ENCODE peak calls at places on chromosome 9, in nine cellular contexts. One of them, this sample, is unnamed.

GRCh38 chr9:85182381-85182780 is 512.9 kb downstream of the NTRK2 start:
- DNase-seq in AG04450: no peak
- DNase-seq in HAP-1: no peak
- DNase-seq in neural progenitor cell: no peak
- DNase-seq in hepatocyte: no peak
- DNase-seq in effector memory CD4-positive, alpha-beta T cell: no peak
- DNase-seq in cardiac muscle cell: no peak
- DNase-seq in gastrocnemius medialis: no peak
- DNase-seq in mucosa of descending colon: no peak
- DNase-seq in this sample: no peak

GRCh38 chr9:99368341-99369326 is 146.6 kb downstream of the SEC61B start:
- DNase-seq in AG04450: no peak
- DNase-seq in HAP-1: no peak
- DNase-seq in neural progenitor cell: peak; percentile 53
- DNase-seq in hepatocyte: no peak
- DNase-seq in effector memory CD4-positive, alpha-beta T cell: no peak
- DNase-seq in cardiac muscle cell: peak; percentile 79
- DNase-seq in gastrocnemius medialis: peak; percentile 93
- DNase-seq in mucosa of descending colon: no peak
- DNase-seq in this sample: no peak

GRCh38 chr9:27818348-27818747 is 245.1 kb upstream of the C9orf72 start:
- DNase-seq in AG04450: no peak
- DNase-seq in HAP-1: no peak
- DNase-seq in neural progenitor cell: no peak
- DNase-seq in hepatocyte: no peak
- DNase-seq in effector memory CD4-positive, alpha-beta T cell: no peak
- DNase-seq in cardiac muscle cell: no peak
- DNase-seq in gastrocnemius medialis: no peak
- DNase-seq in mucosa of descending colon: no peak
- DNase-seq in this sample: no peak

GRCh38 chr9:130236436-130236985 is 29.0 kb upstream of the HMCN2 start:
- DNase-seq in AG04450: no peak
- DNase-seq in HAP-1: no peak
- DNase-seq in neural progenitor cell: no peak
- DNase-seq in hepatocyte: no peak
- DNase-seq in effector memory CD4-positive, alpha-beta T cell: no peak
- DNase-seq in cardiac muscle cell: no peak
- DNase-seq in gastrocnemius medialis: no peak
- DNase-seq in mucosa of descending colon: no peak
- DNase-seq in this sample: no peak

GRCh38 chr9:99167120-99167519 is 54.6 kb downstream of the ALG2 start:
- DNase-seq in AG04450: no peak
- DNase-seq in HAP-1: no peak
- DNase-seq in neural progenitor cell: no peak
- DNase-seq in hepatocyte: no peak
- DNase-seq in effector memory CD4-positive, alpha-beta T cell: no peak
- DNase-seq in cardiac muscle cell: no peak
- DNase-seq in gastrocnemius medialis: no peak
- DNase-seq in mucosa of descending colon: no peak
- DNase-seq in this sample: no peak

GRCh38 chr9:5518061-5518936 is 8.0 kb downstream of the PDCD1LG2 start:
- DNase-seq in AG04450: no peak
- DNase-seq in HAP-1: no peak
- DNase-seq in neural progenitor cell: no peak
- DNase-seq in hepatocyte: no peak
- DNase-seq in effector memory CD4-positive, alpha-beta T cell: no peak
- DNase-seq in cardiac muscle cell: no peak
- DNase-seq in gastrocnemius medialis: peak; percentile 89
- DNase-seq in mucosa of descending colon: no peak
- DNase-seq in this sample: no peak

GRCh38 chr9:121700831-121701419 is 49.5 kb downstream of the DAB2IP start:
- DNase-seq in AG04450: no peak
- DNase-seq in HAP-1: no peak
- DNase-seq in neural progenitor cell: no peak
- DNase-seq in hepatocyte: no peak
- DNase-seq in effector memory CD4-positive, alpha-beta T cell: no peak
- DNase-seq in cardiac muscle cell: no peak
- DNase-seq in gastrocnemius medialis: no peak
- DNase-seq in mucosa of descending colon: no peak
- DNase-seq in this sample: no peak

GRCh38 chr9:18746631-18747030 is 272.7 kb downstream of the ADAMTSL1 start:
- DNase-seq in AG04450: no peak
- DNase-seq in HAP-1: no peak
- DNase-seq in neural progenitor cell: peak; percentile 25
- DNase-seq in hepatocyte: no peak
- DNase-seq in effector memory CD4-positive, alpha-beta T cell: no peak
- DNase-seq in cardiac muscle cell: no peak
- DNase-seq in gastrocnemius medialis: no peak
- DNase-seq in mucosa of descending colon: no peak
- DNase-seq in this sample: no peak

GRCh38 chr9:33946779-33947535 is 101.7 kb downstream of the UBAP2 start:
- DNase-seq in AG04450: peak; percentile 91
- DNase-seq in HAP-1: no peak
- DNase-seq in neural progenitor cell: no peak
- DNase-seq in hepatocyte: no peak
- DNase-seq in effector memory CD4-positive, alpha-beta T cell: no peak
- DNase-seq in cardiac muscle cell: no peak
- DNase-seq in gastrocnemius medialis: no peak
- DNase-seq in mucosa of descending colon: no peak
- DNase-seq in this sample: no peak

GRCh38 chr9:134372621-134373267 is 46.5 kb downstream of the RXRA start:
- DNase-seq in AG04450: no peak
- DNase-seq in HAP-1: no peak
- DNase-seq in neural progenitor cell: no peak
- DNase-seq in hepatocyte: no peak
- DNase-seq in effector memory CD4-positive, alpha-beta T cell: no peak
- DNase-seq in cardiac muscle cell: no peak
- DNase-seq in gastrocnemius medialis: no peak
- DNase-seq in mucosa of descending colon: no peak
- DNase-seq in this sample: no peak

GRCh38 chr9:88593537-88594185 is 58.7 kb downstream of the NXNL2 start:
- DNase-seq in AG04450: no peak
- DNase-seq in HAP-1: peak; percentile 24
- DNase-seq in neural progenitor cell: peak; percentile 52
- DNase-seq in hepatocyte: peak; percentile 79
- DNase-seq in effector memory CD4-positive, alpha-beta T cell: no peak
- DNase-seq in cardiac muscle cell: peak; percentile 61
- DNase-seq in gastrocnemius medialis: no peak
- DNase-seq in mucosa of descending colon: no peak
- DNase-seq in this sample: peak; percentile 3

GRCh38 chr9:99980578-99980977 is 74.1 kb downstream of the STX17 start:
- DNase-seq in AG04450: no peak
- DNase-seq in HAP-1: no peak
- DNase-seq in neural progenitor cell: no peak
- DNase-seq in hepatocyte: no peak
- DNase-seq in effector memory CD4-positive, alpha-beta T cell: no peak
- DNase-seq in cardiac muscle cell: no peak
- DNase-seq in gastrocnemius medialis: no peak
- DNase-seq in mucosa of descending colon: no peak
- DNase-seq in this sample: no peak

GRCh38 chr9:16521868-16522381 is 348.5 kb downstream of the BNC2 start:
- DNase-seq in AG04450: no peak
- DNase-seq in HAP-1: no peak
- DNase-seq in neural progenitor cell: no peak
- DNase-seq in hepatocyte: peak; percentile 10
- DNase-seq in effector memory CD4-positive, alpha-beta T cell: no peak
- DNase-seq in cardiac muscle cell: no peak
- DNase-seq in gastrocnemius medialis: no peak
- DNase-seq in mucosa of descending colon: no peak
- DNase-seq in this sample: no peak

GRCh38 chr9:131839281-131840084 is 99.6 kb upstream of the RAPGEF1 start:
- DNase-seq in AG04450: no peak
- DNase-seq in HAP-1: no peak
- DNase-seq in neural progenitor cell: no peak
- DNase-seq in hepatocyte: no peak
- DNase-seq in effector memory CD4-positive, alpha-beta T cell: peak; percentile 44
- DNase-seq in cardiac muscle cell: no peak
- DNase-seq in gastrocnemius medialis: no peak
- DNase-seq in mucosa of descending colon: no peak
- DNase-seq in this sample: no peak

GRCh38 chr9:129139993-129140396 is 28.8 kb downstream of the PTPA start:
- DNase-seq in AG04450: peak; percentile 99
- DNase-seq in HAP-1: peak; percentile 96
- DNase-seq in neural progenitor cell: peak; percentile 94
- DNase-seq in hepatocyte: peak; percentile 98
- DNase-seq in effector memory CD4-positive, alpha-beta T cell: peak; percentile 72
- DNase-seq in cardiac muscle cell: peak; percentile 95
- DNase-seq in gastrocnemius medialis: peak; percentile 97
- DNase-seq in mucosa of descending colon: peak; percentile 79
- DNase-seq in this sample: peak; percentile 83

GRCh38 chr9:33161011-33161588 is 6.0 kb downstream of the B4GALT1 start:
- DNase-seq in AG04450: peak; percentile 90
- DNase-seq in HAP-1: peak; percentile 62
- DNase-seq in neural progenitor cell: peak; percentile 19
- DNase-seq in hepatocyte: peak; percentile 88
- DNase-seq in effector memory CD4-positive, alpha-beta T cell: peak; percentile 53
- DNase-seq in cardiac muscle cell: no peak
- DNase-seq in gastrocnemius medialis: peak; percentile 77
- DNase-seq in mucosa of descending colon: peak; percentile 69
- DNase-seq in this sample: peak; percentile 41

GRCh38 chr9:93084471-93084881 is 11.5 kb upstream of the CARD19 start:
- DNase-seq in AG04450: no peak
- DNase-seq in HAP-1: no peak
- DNase-seq in neural progenitor cell: no peak
- DNase-seq in hepatocyte: no peak
- DNase-seq in effector memory CD4-positive, alpha-beta T cell: no peak
- DNase-seq in cardiac muscle cell: no peak
- DNase-seq in gastrocnemius medialis: peak; percentile 4
- DNase-seq in mucosa of descending colon: peak; percentile 19
- DNase-seq in this sample: no peak

GRCh38 chr9:93085676-93086075 is 10.3 kb upstream of the CARD19 start:
- DNase-seq in AG04450: no peak
- DNase-seq in HAP-1: no peak
- DNase-seq in neural progenitor cell: peak; percentile 0
- DNase-seq in hepatocyte: no peak
- DNase-seq in effector memory CD4-positive, alpha-beta T cell: no peak
- DNase-seq in cardiac muscle cell: no peak
- DNase-seq in gastrocnemius medialis: peak; percentile 1
- DNase-seq in mucosa of descending colon: peak; percentile 20
- DNase-seq in this sample: no peak

GRCh38 chr9:93082841-93083411 is 13.1 kb upstream of the CARD19 start:
- DNase-seq in AG04450: no peak
- DNase-seq in HAP-1: no peak
- DNase-seq in neural progenitor cell: peak; percentile 1
- DNase-seq in hepatocyte: peak; percentile 6
- DNase-seq in effector memory CD4-positive, alpha-beta T cell: no peak
- DNase-seq in cardiac muscle cell: no peak
- DNase-seq in gastrocnemius medialis: peak; percentile 8
- DNase-seq in mucosa of descending colon: peak; percentile 12
- DNase-seq in this sample: no peak

GRCh38 chr9:93081931-93082330 is 14.1 kb upstream of the CARD19 start:
- DNase-seq in AG04450: peak; percentile 63
- DNase-seq in HAP-1: no peak
- DNase-seq in neural progenitor cell: no peak
- DNase-seq in hepatocyte: peak; percentile 25
- DNase-seq in effector memory CD4-positive, alpha-beta T cell: no peak
- DNase-seq in cardiac muscle cell: no peak
- DNase-seq in gastrocnemius medialis: no peak
- DNase-seq in mucosa of descending colon: no peak
- DNase-seq in this sample: no peak

GRCh38 chr9:93083592-93084470 is 12.2 kb upstream of the CARD19 start:
- DNase-seq in AG04450: no peak
- DNase-seq in HAP-1: no peak
- DNase-seq in neural progenitor cell: peak; percentile 0
- DNase-seq in hepatocyte: no peak
- DNase-seq in effector memory CD4-positive, alpha-beta T cell: no peak
- DNase-seq in cardiac muscle cell: no peak
- DNase-seq in gastrocnemius medialis: peak; percentile 6
- DNase-seq in mucosa of descending colon: peak; percentile 14
- DNase-seq in this sample: no peak
- H3K4me3 ChIP-seq in AG04450: no peak overlapping the region
- H3K4me3 ChIP-seq in HAP-1: no peak overlapping the region
- H3K4me3 ChIP-seq in neural progenitor cell: no peak overlapping the region
- H3K4me3 ChIP-seq in hepatocyte: no peak overlapping the region
- H3K4me3 ChIP-seq in effector memory CD4-positive, alpha-beta T cell: no peak overlapping the region
- H3K4me3 ChIP-seq in cardiac muscle cell: no peak overlapping the region
- H3K4me3 ChIP-seq in gastrocnemius medialis: no peak overlapping the region
- H3K4me3 ChIP-seq in mucosa of descending colon: no peak overlapping the region
- H3K4me3 ChIP-seq in this sample: no peak overlapping the region

GRCh38 chr9:136668983-136669790 is 6.5 kb downstream of the EGFL7 start:
- DNase-seq in AG04450: no peak
- DNase-seq in HAP-1: no peak
- DNase-seq in neural progenitor cell: no peak
- DNase-seq in hepatocyte: no peak
- DNase-seq in effector memory CD4-positive, alpha-beta T cell: no peak
- DNase-seq in cardiac muscle cell: no peak
- DNase-seq in gastrocnemius medialis: no peak
- DNase-seq in mucosa of descending colon: no peak
- DNase-seq in this sample: no peak
- H3K4me3 ChIP-seq in AG04450: no peak overlapping the region
- H3K4me3 ChIP-seq in HAP-1: no peak overlapping the region
- H3K4me3 ChIP-seq in neural progenitor cell: no peak overlapping the region
- H3K4me3 ChIP-seq in hepatocyte: no peak overlapping the region
- H3K4me3 ChIP-seq in effector memory CD4-positive, alpha-beta T cell: no peak overlapping the region
- H3K4me3 ChIP-seq in cardiac muscle cell: no peak overlapping the region
- H3K4me3 ChIP-seq in gastrocnemius medialis: peak overlapping the region; percentile 55
- H3K4me3 ChIP-seq in mucosa of descending colon: no peak overlapping the region
- H3K4me3 ChIP-seq in this sample: no peak overlapping the region

DNA sequence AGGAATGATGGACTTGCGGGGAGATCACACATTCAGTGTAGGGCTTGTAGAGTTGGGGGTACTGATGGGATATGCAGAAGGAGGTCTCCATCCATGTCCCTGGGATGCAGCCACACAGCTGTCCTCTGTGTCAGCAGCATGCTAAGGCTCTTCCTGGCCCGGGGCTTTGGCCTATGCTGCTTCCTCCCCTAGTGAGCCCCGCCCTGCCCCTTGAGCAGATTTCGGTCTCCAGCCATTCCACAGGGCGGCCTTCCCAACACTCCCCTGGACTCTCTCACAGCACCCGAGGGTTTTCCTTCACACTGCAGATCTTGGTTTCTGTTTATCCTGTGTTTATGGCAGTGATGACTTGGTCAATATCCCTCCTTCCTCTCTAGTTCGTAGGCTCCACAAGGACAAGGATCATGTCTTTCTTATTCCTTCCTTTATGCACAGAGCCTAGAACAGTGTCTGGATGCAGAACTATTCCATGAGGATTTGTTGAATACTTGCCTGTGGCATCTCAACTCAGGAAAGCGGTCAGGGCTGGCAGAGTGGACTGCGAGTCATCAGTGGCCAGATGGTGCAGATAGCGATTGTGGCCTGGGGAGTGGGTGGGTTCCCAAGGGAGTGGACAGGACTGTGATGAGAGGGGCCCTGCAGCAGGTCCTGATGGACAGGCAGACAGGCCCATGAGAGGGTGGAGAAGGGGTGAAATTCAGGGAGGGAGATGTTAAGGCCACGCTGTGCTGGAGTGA is 114.2 kb downstream of the RGS3 start:
- DNase-seq in AG04450: no peak
- DNase-seq in HAP-1: no peak
- DNase-seq in neural progenitor cell: no peak
- DNase-seq in hepatocyte: no peak
- DNase-seq in effector memory CD4-positive, alpha-beta T cell: no peak
- DNase-seq in cardiac muscle cell: no peak
- DNase-seq in gastrocnemius medialis: no peak
- DNase-seq in mucosa of descending colon: no peak
- DNase-seq in this sample: no peak
- H3K4me3 ChIP-seq in AG04450: no peak overlapping the region
- H3K4me3 ChIP-seq in HAP-1: no peak overlapping the region
- H3K4me3 ChIP-seq in neural progenitor cell: no peak overlapping the region
- H3K4me3 ChIP-seq in hepatocyte: no peak overlapping the region
- H3K4me3 ChIP-seq in effector memory CD4-positive, alpha-beta T cell: no peak overlapping the region
- H3K4me3 ChIP-seq in cardiac muscle cell: no peak overlapping the region
- H3K4me3 ChIP-seq in gastrocnemius medialis: no peak overlapping the region
- H3K4me3 ChIP-seq in mucosa of descending colon: no peak overlapping the region
- H3K4me3 ChIP-seq in this sample: no peak overlapping the region

GRCh38 chr9:120386390-120387131 is 193.4 kb downstream of the CDK5RAP2 start:
- DNase-seq in AG04450: no peak
- DNase-seq in HAP-1: no peak
- DNase-seq in neural progenitor cell: no peak
- DNase-seq in hepatocyte: peak; percentile 32
- DNase-seq in effector memory CD4-positive, alpha-beta T cell: no peak
- DNase-seq in cardiac muscle cell: no peak
- DNase-seq in gastrocnemius medialis: no peak
- DNase-seq in mucosa of descending colon: no peak
- DNase-seq in this sample: peak; percentile 71
- H3K4me3 ChIP-seq in AG04450: no peak overlapping the region
- H3K4me3 ChIP-seq in HAP-1: no peak overlapping the region
- H3K4me3 ChIP-seq in neural progenitor cell: no peak overlapping the region
- H3K4me3 ChIP-seq in hepatocyte: no peak overlapping the region
- H3K4me3 ChIP-seq in effector memory CD4-positive, alpha-beta T cell: no peak overlapping the region
- H3K4me3 ChIP-seq in cardiac muscle cell: no peak overlapping the region
- H3K4me3 ChIP-seq in gastrocnemius medialis: no peak overlapping the region
- H3K4me3 ChIP-seq in mucosa of descending colon: no peak overlapping the region
- H3K4me3 ChIP-seq in this sample: peak overlapping the region; percentile 3